ENCODE peak calls at places on chromosome 3, in four cellular contexts. T is Ammon's horn; K is activated naive CD8-positive, alpha-beta T cell treated with anti-CD3 and anti-CD28 coated beads for 36 hours; Q is keratinocyte. C is an unnamed sample.

GRCh38 chr3:123642182-123642956 is 57.5 kb upstream of the HACD2 start:
- DNase-seq in T (peak), K (peak), Q (peak), C (peak)

GRCh38 chr3:61778095-61778494 is 216.7 kb downstream of the PTPRG start:
- DNase-seq in T (no peak), K (no peak), Q (no peak), C (no peak)

GRCh38 chr3:16665282-16665741 is 60.1 kb upstream of the DAZL start:
- DNase-seq in T (no peak), K (no peak), Q (no peak), C (no peak)

GRCh38 chr3:32371466-32372212 is 20.0 kb upstream of the CMTM7 start:
- DNase-seq in T (no peak), K (no peak), Q (no peak), C (no peak)

GRCh38 chr3:30495172-30496124 is 111.0 kb upstream of the TGFBR2 start:
- DNase-seq in T (no peak), K (no peak), Q (no peak), C (peak)

GRCh38 chr3:120988994-120989393 is 81.0 kb downstream of the STXBP5L start:
- DNase-seq in T (no peak), K (no peak), Q (no peak), C (no peak)

GRCh38 chr3:141431411-141432378 is 55.1 kb upstream of the RASA2 start:
- DNase-seq in T (peak), K (no peak), Q (no peak), C (peak)

GRCh38 chr3:72999971-73000370 is 3.4 kb downstream of the PPP4R2 start:
- DNase-seq in T (no peak), K (no peak), Q (no peak), C (no peak)

GRCh38 chr3:68957895-68958294 is 25.5 kb upstream of the TAFA4 start:
- DNase-seq in T (no peak), K (no peak), Q (no peak), C (no peak)

GRCh38 chr3:145058483-145058882 is 1086.9 kb downstream of the DIPK2A start:
- DNase-seq in T (no peak), K (no peak), Q (no peak), C (no peak)

GRCh38 chr3:30614943-30615342 is 8.5 kb downstream of the TGFBR2 start:
- DNase-seq in T (no peak), K (no peak), Q (no peak), C (no peak)

GRCh38 chr3:97705739-97706138 is 58.8 kb upstream of the ARL6 start:
- DNase-seq in T (peak), K (no peak), Q (no peak), C (no peak)

GRCh38 chr3:34511891-34512290 is 713.5 kb downstream of the PDCD6IP start:
- DNase-seq in T (no peak), K (no peak), Q (no peak), C (no peak)

GRCh38 chr3:71185733-71186455 is 397.6 kb downstream of the FOXP1 start:
- DNase-seq in T (no peak), K (no peak), Q (no peak), C (no peak)

GRCh38 chr3:115876860-115877646 is 253.7 kb downstream of the GAP43 start:
- DNase-seq in T (no peak), K (no peak), Q (no peak), C (no peak)

GRCh38 chr3:101255441-101255840 is 64.9 kb downstream of the IMPG2 start:
- DNase-seq in T (no peak), K (no peak), Q (no peak), C (no peak)

GRCh38 chr3:196711838-196712513 is at the start of the genes CEP19 and PIGX:
- DNase-seq in T (peak), K (peak), Q (peak), C (peak)

GRCh38 chr3:111837112-111837511 is 22.0 kb upstream of the PHLDB2 start:
- DNase-seq in T (no peak), K (no peak), Q (no peak), C (no peak)

GRCh38 chr3:71397046-71397445 is 186.5 kb downstream of the FOXP1 start:
- DNase-seq in T (no peak), K (no peak), Q (no peak), C (peak)

GRCh38 chr3:152031321-152031720 is 157.9 kb downstream of the SUCNR1 start:
- DNase-seq in T (no peak), K (no peak), Q (no peak), C (no peak)

GRCh38 chr3:64654013-64654412 is 33.8 kb downstream of the ADAMTS9 start:
- DNase-seq in T (no peak), K (no peak), Q (no peak), C (no peak)

GRCh38 chr3:101036213-101036618 is 43.0 kb upstream of the ABI3BP start:
- DNase-seq in T (no peak), K (no peak), Q (peak), C (no peak)

GRCh38 chr3:184889312-184889904 is 77.4 kb downstream of the VPS8 start:
- DNase-seq in T (no peak), K (no peak), Q (no peak), C (no peak)

GRCh38 chr3:72274511-72275295 is 489.8 kb upstream of the PROK2 start:
- DNase-seq in T (peak), K (no peak), Q (no peak), C (peak)

GRCh38 chr3:152073267-152073666 is 195.5 kb upstream of the MBNL1 start:
- DNase-seq in T (no peak), K (no peak), Q (no peak), C (no peak)

GRCh38 chr3:100561459-100562158 is 47.8 kb upstream of the ADGRG7 start:
- DNase-seq in T (no peak), K (no peak), Q (no peak), C (no peak)

GRCh38 chr3:99131876-99132275 is 230.4 kb upstream of the DCBLD2 start:
- DNase-seq in T (no peak), K (no peak), Q (no peak), C (no peak)

GRCh38 chr3:16720367-16720766 is 115.1 kb upstream of the DAZL start:
- DNase-seq in T (no peak), K (no peak), Q (no peak), C (no peak)

GRCh38 chr3:15010664-15011063 is 54.5 kb downstream of the MRPS25 start:
- DNase-seq in T (no peak), K (no peak), Q (peak), C (no peak)

GRCh38 chr3:124964432-124964831 is 29.9 kb upstream of the MUC13 start:
- DNase-seq in T (no peak), K (no peak), Q (no peak), C (no peak)

GRCh38 chr3:115814778-115815380 is 191.6 kb downstream of the GAP43 start:
- DNase-seq in T (peak), K (peak), Q (no peak), C (peak)

GRCh38 chr3:129618901-129619671 is 12.6 kb upstream of the PLXND1 start:
- DNase-seq in T (no peak), K (no peak), Q (no peak), C (no peak)

GRCh38 chr3:4721511-4721911 is 228.4 kb downstream of the ITPR1 start:
- DNase-seq in T (no peak), K (no peak), Q (no peak), C (no peak)